ENCODE peak calls at places on chromosome 21, in five cellular contexts. J is heart right ventricle, F is Panc1, M is right lobe of liver, Y is neuronal stem cell. L is an unnamed sample. For H3K27me3, the result is how much of the 10 kb centered on the place peaks cover.

GRCh38 chr21:44873356-44874239 is at the start of gene PTTG1IP:
- DNase-seq in J (peak), F (no peak), M (peak), Y (peak), L (peak)

GRCh38 chr21:42149656-42150457 is 69.1 kb upstream of the ABCG1 start:
- DNase-seq in J (no peak), F (no peak), M (no peak), Y (no peak), L (no peak)

GRCh38 chr21:35015435-35016024 is 33.6 kb downstream of the RUNX1 start:
- DNase-seq in J (no peak), F (no peak), M (no peak), Y (no peak), L (no peak)

GRCh38 chr21:22115746-22116145 is 1117.5 kb downstream of the NCAM2 start:
- DNase-seq in J (no peak), F (no peak), M (no peak), Y (no peak), L (no peak)

GRCh38 chr21:37751268-37751975 is 164.8 kb downstream of the KCNJ6 start:
- DNase-seq in J (no peak), F (no peak), M (no peak), Y (no peak), L (no peak)

GRCh38 chr21:16742116-16742515 is 770.7 kb upstream of the CXADR start:
- DNase-seq in J (no peak), F (no peak), M (no peak), Y (no peak), L (no peak)

GRCh38 chr21:25735895-25736597 is 1.3 kb downstream of the GABPA start:
- DNase-seq in J (no peak), F (peak), M (no peak), Y (no peak), L (no peak)

GRCh38 chr21:29302340-29302991 is 3.7 kb downstream of the BACH1 start:
- DNase-seq in J (no peak), F (no peak), M (no peak), Y (no peak), L (no peak)

GRCh38 chr21:45294509-45295291 is 7.0 kb upstream of the POFUT2 start:
- DNase-seq in J (peak), F (no peak), M (peak), Y (no peak), L (peak)

GRCh38 chr21:33895356-33895755 is 20.2 kb downstream of the ATP5PO start:
- DNase-seq in J (no peak), F (no peak), M (no peak), Y (no peak), L (no peak)
- H3K4me3 ChIP-seq in J (no peak), F (no peak), M (no peak), Y (no peak), L (peak)

DNA sequence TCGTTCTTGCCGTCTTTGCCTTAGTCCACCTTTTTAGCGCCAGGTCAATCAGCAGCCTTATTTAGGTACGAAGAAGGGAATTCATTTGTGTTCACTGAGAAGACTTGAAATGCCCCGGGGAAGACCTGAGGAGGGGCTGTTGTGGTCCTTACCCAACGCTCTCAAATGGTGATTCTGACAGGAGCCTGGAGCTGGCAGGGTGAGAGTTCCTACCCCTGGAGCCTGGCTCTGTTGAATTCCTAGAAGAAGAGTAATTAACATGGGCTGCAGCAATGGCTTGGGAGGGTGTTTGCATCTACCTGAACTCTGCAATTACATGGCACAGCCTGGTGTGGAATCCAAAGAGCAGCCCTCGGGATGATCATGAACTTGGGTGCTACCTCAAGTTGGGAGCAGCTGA is 77.0 kb upstream of the DSCAM start:
- DNase-seq in J (no peak), F (no peak), M (no peak), Y (no peak), L (no peak)
- H3K27ac ChIP-seq in J (no peak), F (no peak), M (no peak), Y (no peak), L (no peak)

GRCh38 chr21:36658926-36659325 is 40.0 kb upstream of the SIM2 start:
- DNase-seq in J (no peak), F (no peak), M (no peak), Y (no peak), L (no peak)
- H3K27me3 ChIP-seq in J (half or more), F (under half), M (under half), Y (under half), L (under half)

GRCh38 chr21:31064803-31065202 is 26.5 kb upstream of the KRTAP19-8 start:
- DNase-seq in J (no peak), F (no peak), M (no peak), Y (no peak), L (no peak)
- H3K4me3 ChIP-seq in J (no peak), F (no peak), M (no peak), Y (no peak), L (no peak)

GRCh38 chr21:18170221-18170620 is 74.4 kb upstream of the CHODL start:
- DNase-seq in J (no peak), F (no peak), M (no peak), Y (no peak), L (no peak)

GRCh38 chr21:18168108-18168507 is 76.5 kb upstream of the CHODL start:
- DNase-seq in J (no peak), F (no peak), M (no peak), Y (no peak), L (no peak)

GRCh38 chr21:18161841-18162240 is 82.8 kb upstream of the CHODL start:
- DNase-seq in J (no peak), F (no peak), M (no peak), Y (no peak), L (no peak)

GRCh38 chr21:18164933-18165332 is 79.7 kb upstream of the CHODL start:
- DNase-seq in J (no peak), F (no peak), M (no peak), Y (no peak), L (no peak)

GRCh38 chr21:18164483-18164882 is 80.2 kb upstream of the CHODL start:
- DNase-seq in J (no peak), F (no peak), M (no peak), Y (no peak), L (no peak)
- H3K27ac ChIP-seq in J (no peak), F (no peak), M (no peak), Y (no peak), L (no peak)

L was measured in AG04450.